ENCODE peak calls at places on chromosomes 6 and 20, in nine cellular contexts. S, V, G, E, B, Y, W, M and O are unnamed samples.

GRCh38 chr6:21914121-21914973 is 320.8 kb downstream of the SOX4 start:
- DNase-seq in S (peak), V (no peak), G (no peak), E (peak), B (no peak), Y (no peak), W (no peak), M (peak), O (no peak)

GRCh38 chr6:105745464-105746129 is 340.5 kb upstream of the PRDM1 start:
- DNase-seq in S (no peak), V (no peak), G (no peak), E (no peak), B (no peak), Y (no peak), W (no peak), M (no peak), O (no peak)

GRCh38 chr6:169832247-169832948 is 81.0 kb downstream of the ERMARD start:
- DNase-seq in S (no peak), V (no peak), G (peak), E (peak), B (no peak), Y (no peak), W (no peak), M (peak), O (no peak)

GRCh38 chr20:41869261-41869660 is 251.1 kb upstream of the CHD6 start:
- DNase-seq in S (no peak), V (no peak), G (no peak), E (no peak), B (no peak), Y (no peak), W (no peak), M (no peak), O (no peak)

GRCh38 chr20:52305843-52306242 is 114.3 kb upstream of the ZFP64 start:
- DNase-seq in S (no peak), V (no peak), G (no peak), E (no peak), B (no peak), Y (no peak), W (no peak), M (no peak), O (no peak)

GRCh38 chr6:150705392-150705791 is 105.7 kb downstream of the PLEKHG1 start:
- DNase-seq in S (no peak), V (no peak), G (no peak), E (no peak), B (no peak), Y (no peak), W (no peak), M (no peak), O (no peak)

GRCh38 chr6:161138545-161139303 is 135.1 kb downstream of the AGPAT4 start:
- DNase-seq in S (no peak), V (peak), G (no peak), E (no peak), B (no peak), Y (no peak), W (no peak), M (no peak), O (peak)

GRCh38 chr6:170098428-170099170 is 192.3 kb downstream of the DLL1 start:
- DNase-seq in S (no peak), V (no peak), G (no peak), E (peak), B (no peak), Y (no peak), W (no peak), M (no peak), O (peak)

GRCh38 chr6:89375427-89375868 is 22.9 kb upstream of the UBE2J1 start:
- DNase-seq in S (peak), V (peak), G (peak), E (peak), B (no peak), Y (no peak), W (no peak), M (peak), O (no peak)

GRCh38 chr6:399785-400517 is 8.4 kb downstream of the IRF4 start:
- DNase-seq in S (no peak), V (no peak), G (no peak), E (no peak), B (no peak), Y (no peak), W (no peak), M (no peak), O (no peak)

GRCh38 chr6:398065-398464 is 6.5 kb downstream of the IRF4 start:
- DNase-seq in S (no peak), V (no peak), G (no peak), E (no peak), B (no peak), Y (no peak), W (no peak), M (no peak), O (no peak)

GRCh38 chr6:397056-397455 is 5.5 kb downstream of the IRF4 start:
- DNase-seq in S (no peak), V (no peak), G (no peak), E (no peak), B (no peak), Y (no peak), W (no peak), M (no peak), O (no peak)

GRCh38 chr6:397604-398003 is 6.1 kb downstream of the IRF4 start:
- DNase-seq in S (no peak), V (no peak), G (no peak), E (no peak), B (no peak), Y (no peak), W (no peak), M (no peak), O (no peak)

GRCh38 chr6:398558-399078 is 7.1 kb downstream of the IRF4 start:
- DNase-seq in S (no peak), V (no peak), G (no peak), E (no peak), B (no peak), Y (no peak), W (no peak), M (no peak), O (peak)
- TF ChIP-seq POLR2AphosphoS5 in S (no peak), V (no peak), G (no peak), E (no peak), B (no peak), Y (no peak), W (no peak), M (no peak), O (no peak)

DNA sequence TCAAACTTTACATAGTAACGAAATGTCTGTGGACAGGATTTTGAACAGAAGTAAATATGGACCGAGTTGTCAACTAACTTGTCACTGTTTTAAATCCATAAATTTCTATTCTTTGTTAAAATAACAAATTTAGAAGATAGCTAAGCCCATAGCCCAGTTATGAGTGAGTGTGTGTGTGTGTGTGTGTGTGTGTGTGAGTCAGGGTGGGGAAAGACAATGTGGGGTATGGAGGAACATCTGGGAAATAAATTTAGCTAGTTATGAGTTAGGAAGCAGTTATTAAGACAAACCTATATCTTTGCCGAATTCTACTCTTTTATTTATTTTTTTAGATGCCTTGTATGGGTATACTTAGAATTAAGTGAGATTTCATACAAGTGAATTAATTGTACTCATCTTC is 9.0 kb downstream of the TPBG start:
- DNase-seq in S (no peak), V (no peak), G (no peak), E (no peak), B (no peak), Y (no peak), W (no peak), M (no peak), O (no peak)
- H3K27ac ChIP-seq in S (no peak), V (no peak), G (no peak), E (no peak), B (no peak), Y (no peak), W (no peak), M (no peak), O (no peak)

GRCh38 chr6:1553562-1554088 is 56.1 kb upstream of the FOXC1 start:
- DNase-seq in S (no peak), V (no peak), G (no peak), E (no peak), B (no peak), Y (no peak), W (no peak), M (no peak), O (no peak)

GRCh38 chr6:1554881-1555569 is 54.7 kb upstream of the FOXC1 start:
- DNase-seq in S (peak), V (peak), G (no peak), E (peak), B (no peak), Y (no peak), W (no peak), M (peak), O (no peak)

GRCh38 chr6:1554241-1554880 is 55.4 kb upstream of the FOXC1 start:
- DNase-seq in S (no peak), V (no peak), G (no peak), E (no peak), B (no peak), Y (no peak), W (no peak), M (no peak), O (no peak)

GRCh38 chr6:1551236-1551635 is 58.5 kb upstream of the FOXC1 start:
- DNase-seq in S (no peak), V (no peak), G (no peak), E (no peak), B (no peak), Y (no peak), W (no peak), M (no peak), O (no peak)

DNA sequence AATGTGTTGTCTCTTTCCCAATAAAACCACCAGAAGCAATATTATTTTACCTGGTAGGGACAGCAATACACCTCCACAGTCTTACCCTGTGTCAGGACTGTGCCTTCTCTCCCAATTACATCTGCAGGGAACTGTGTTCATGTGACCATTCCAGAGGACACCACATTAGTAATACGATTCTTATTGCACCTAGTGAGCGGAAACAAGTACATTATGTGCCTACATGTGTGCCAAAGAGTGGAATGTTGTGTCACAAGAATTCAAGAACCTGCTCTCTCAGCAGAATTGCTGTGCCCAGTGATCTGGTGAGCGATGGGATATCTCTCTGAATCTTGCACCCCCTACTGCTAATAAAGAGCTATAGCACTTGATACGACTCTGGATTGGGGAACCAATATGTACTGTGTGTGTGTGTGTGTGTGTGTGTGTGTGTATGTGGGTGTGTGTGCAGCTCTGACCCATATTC is 57.4 kb upstream of the FOXC1 start:
- DNase-seq in S (no peak), V (peak), G (peak), E (no peak), B (peak), Y (no peak), W (peak), M (no peak), O (no peak)
- TF ChIP-seq CTCF in S (peak), V (peak), G (peak), E (no peak), B (peak), Y (peak), W (peak), M (no peak), O (no peak)

GRCh38 chr6:144660545-144660944 is 375.4 kb downstream of the UTRN start:
- DNase-seq in S (peak), V (no peak), G (no peak), E (no peak), B (no peak), Y (no peak), W (no peak), M (no peak), O (no peak)

GRCh38 chr6:144659202-144659731 is 374.1 kb downstream of the UTRN start:
- DNase-seq in S (peak), V (peak), G (peak), E (no peak), B (no peak), Y (no peak), W (no peak), M (no peak), O (no peak)

GRCh38 chr6:144659735-144660246 is 374.7 kb downstream of the UTRN start:
- DNase-seq in S (no peak), V (no peak), G (no peak), E (no peak), B (no peak), Y (no peak), W (no peak), M (no peak), O (no peak)

GRCh38 chr6:144662812-144663211 is 377.7 kb downstream of the UTRN start:
- DNase-seq in S (no peak), V (no peak), G (no peak), E (no peak), B (no peak), Y (no peak), W (no peak), M (no peak), O (no peak)

GRCh38 chr6:144661101-144661806 is 376.1 kb downstream of the UTRN start:
- DNase-seq in S (no peak), V (peak), G (peak), E (no peak), B (no peak), Y (no peak), W (no peak), M (no peak), O (no peak)
- TF ChIP-seq POLR2AphosphoS5 in S (no peak), V (no peak), G (no peak), E (no peak), B (no peak), Y (no peak), W (no peak), M (no peak), O (no peak)

DNA sequence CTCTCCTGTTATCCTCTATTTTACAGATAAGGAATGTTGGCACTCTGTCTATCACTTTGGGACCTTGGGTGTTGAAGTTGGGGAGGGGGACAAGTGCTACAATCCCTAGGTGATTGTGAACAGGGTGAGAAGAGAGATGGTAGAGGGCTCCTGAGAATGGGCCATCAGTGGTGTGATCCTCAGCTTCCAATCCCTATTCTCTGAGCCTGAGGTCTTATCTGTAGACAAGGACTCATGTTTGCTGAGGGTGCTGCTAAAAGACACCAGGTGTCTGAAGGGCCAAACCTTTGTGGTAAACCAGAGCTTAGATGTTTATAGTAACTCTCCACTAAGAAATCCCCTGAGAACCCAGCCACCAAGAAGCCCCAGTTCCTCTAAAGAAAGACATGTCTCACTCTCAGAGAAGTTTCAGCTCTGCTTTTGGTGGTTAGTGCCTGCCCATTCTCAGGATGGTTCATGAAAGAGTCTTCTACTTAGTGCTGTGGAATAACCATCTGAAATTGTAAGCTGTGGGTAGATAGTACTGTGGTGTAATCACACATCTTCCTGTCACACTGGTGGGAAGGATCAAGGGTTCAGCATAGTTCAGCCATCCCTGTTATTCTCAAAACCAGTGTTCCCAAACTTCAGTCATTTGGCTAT is 58.2 kb upstream of the IL20RA start:
- DNase-seq in S (no peak), V (no peak), G (no peak), E (no peak), B (no peak), Y (no peak), W (no peak), M (no peak), O (no peak)
- H3K27ac ChIP-seq in S (no peak), V (no peak), G (no peak), E (no peak), B (no peak), Y (no peak), W (no peak), M (no peak), O (no peak)

GRCh38 chr6:145892026-145892425 is 72.1 kb downstream of the SHPRH start:
- DNase-seq in S (no peak), V (no peak), G (no peak), E (no peak), B (no peak), Y (no peak), W (no peak), M (no peak), O (no peak)
- TF ChIP-seq CTCF in S (no peak), V (no peak), G (no peak), E (no peak), B (no peak), Y (no peak), W (no peak), M (no peak), O (no peak)